ENCODE peak calls at places on chromosomes 11 and 22, in eight cellular contexts. U is activated T-helper 1 cell treated with anti-CD3 and anti-CD28 coated beads, Interleukin-2, amount 50 U/mL, for 16 hours; N is stimulated activated CD4-positive, alpha-beta T cell treated with anti-CD3 and anti-CD28 coated beads, Interleukin-1b, Interleukin-23, amount 100 ng/mL, for 24 hours; R is mucosa of gallbladder; X is HT1080; O is activated T-helper 9 cell treated with anti-CD3 and anti-CD28 coated beads, Interleukin-2, amount 50 U/mL, for 16 hours; A is activated T-cell treated with anti-CD3 and anti-CD28 coated beads, Interleukin-2, amount 50 U/mL, for 48 hours; V is BE2C. C is an unnamed sample.

GRCh38 chr11:73729594-73730206 is 31.2 kb downstream of the RAB6A start:
- DNase-seq in N (no peak), A (no peak), X (peak; percentile 12), V (peak; percentile 62), U (no peak), O (no peak), R (no peak), C (peak; percentile 9)

GRCh38 chr11:134519390-134519750 is 107.3 kb upstream of the B3GAT1 start:
- DNase-seq in R (no peak), U (no peak), O (no peak), N (no peak), V (no peak), X (no peak), A (no peak), C (no peak)

GRCh38 chr11:44934110-44934509 is 16.6 kb downstream of the TP53I11 start:
- DNase-seq in N (no peak), U (no peak), X (no peak), R (no peak), V (no peak), A (no peak), O (no peak), C (no peak)

GRCh38 chr11:129853508-129854228 is 38.0 kb downstream of the TMEM45B start:
- DNase-seq in N (peak; percentile 16), V (no peak), O (peak; percentile 22), A (peak; percentile 44), U (peak; percentile 74), R (peak; percentile 83), X (no peak), C (peak; percentile 58)

GRCh38 chr22:49825944-49826602 is 1.6 kb downstream of the BRD1 start:
- DNase-seq in A (peak; percentile 82), V (no peak), X (peak; percentile 31), U (no peak), N (no peak), R (peak; percentile 24), O (peak; percentile 47), C (peak; percentile 47)

GRCh38 chr22:50696251-50696798 is 23.7 kb downstream of the SHANK3 start:
- DNase-seq in R (no peak), V (peak; percentile 20), O (no peak), A (no peak), X (no peak), U (no peak), N (no peak), C (no peak)

GRCh38 chr11:126645206-126645605 is 289.7 kb downstream of the ST3GAL4 start:
- DNase-seq in V (no peak), R (no peak), N (no peak), O (no peak), U (no peak), A (no peak), X (no peak), C (no peak)

GRCh38 chr11:13288375-13289029 is 10.9 kb downstream of the BMAL1 start:
- DNase-seq in X (no peak), U (no peak), O (no peak), A (no peak), N (no peak), R (no peak), V (no peak), C (no peak)

GRCh38 chr11:23502821-23503220 is 642.5 kb upstream of the CCDC179 start:
- DNase-seq in A (no peak), N (no peak), V (no peak), X (no peak), R (no peak), U (no peak), O (no peak), C (no peak)

GRCh38 chr11:119158467-119158866 is 9.6 kb downstream of the ABCG4 start:
- DNase-seq in O (no peak), X (no peak), N (no peak), R (no peak), A (no peak), V (no peak), U (no peak), C (no peak)

GRCh38 chr11:5891216-5891800 is 1.7 kb upstream of the OR52E5 start:
- DNase-seq in U (no peak), V (no peak), A (no peak), X (no peak), N (no peak), O (no peak), R (no peak), C (peak; percentile 36)

GRCh38 chr11:107821199-107821926 is 37.2 kb downstream of the SLC35F2 start:
- DNase-seq in N (no peak), V (no peak), R (no peak), O (no peak), A (no peak), X (peak; percentile 18), U (no peak), C (peak; percentile 41)

GRCh38 chr22:28252539-28252938 is 333.5 kb upstream of the PITPNB start:
- DNase-seq in R (peak; percentile 55), V (no peak), A (no peak), X (no peak), U (no peak), N (no peak), O (no peak), C (no peak)

GRCh38 chr11:67113231-67113721 is 5.8 kb upstream of the KDM2A start:
- DNase-seq in A (no peak), X (no peak), N (no peak), U (no peak), R (no peak), O (no peak), V (no peak), C (no peak)

GRCh38 chr22:31637375-31637937 is 24.6 kb downstream of the PISD start:
- DNase-seq in X (no peak), O (no peak), A (peak; percentile 32), V (no peak), R (no peak), U (no peak), N (no peak), C (no peak)

GRCh38 chr11:123429851-123430735 is at the start of gene GRAMD1B:
- DNase-seq in X (peak; percentile 76), U (peak; percentile 59), V (peak; percentile 83), A (peak; percentile 86), O (peak; percentile 63), R (peak; percentile 52), N (peak; percentile 25), C (peak; percentile 70)

C was measured in cardiac fibroblast.